ENCODE peak calls at places on chromosomes 11 and 22, in five cellular contexts. One of them, this sample, is unnamed.

GRCh38 chr11:1401656-1402221 is 12.0 kb downstream of the BRSK2 start:
- DNase-seq in BE2C: peak
- DNase-seq in fibroblast of lung: peak
- DNase-seq in mucosa of descending colon: peak
- DNase-seq in IMR-90: peak
- DNase-seq in this sample: peak

GRCh38 chr11:133787379-133788103 is 57.8 kb downstream of the SPATA19 start:
- DNase-seq in IMR-90: no peak
- DNase-seq in fibroblast of lung: no peak
- DNase-seq in BE2C: no peak
- DNase-seq in mucosa of descending colon: peak
- DNase-seq in this sample: peak

GRCh38 chr11:69487849-69488542 is 6.5 kb downstream of the LINC01488 start:
- DNase-seq in mucosa of descending colon: no peak
- DNase-seq in BE2C: no peak
- DNase-seq in fibroblast of lung: no peak
- DNase-seq in IMR-90: no peak
- DNase-seq in this sample: no peak

GRCh38 chr11:27447288-27447914 is 25.2 kb downstream of the LGR4 start:
- DNase-seq in IMR-90: no peak
- DNase-seq in mucosa of descending colon: no peak
- DNase-seq in BE2C: no peak
- DNase-seq in fibroblast of lung: no peak
- DNase-seq in this sample: no peak

GRCh38 chr11:66715346-66716085 is 13.5 kb downstream of the SPTBN2 start:
- DNase-seq in fibroblast of lung: no peak
- DNase-seq in IMR-90: no peak
- DNase-seq in mucosa of descending colon: no peak
- DNase-seq in BE2C: no peak
- DNase-seq in this sample: no peak

GRCh38 chr11:132228756-132229325 is 858.4 kb downstream of the NTM start:
- DNase-seq in IMR-90: peak
- DNase-seq in fibroblast of lung: no peak
- DNase-seq in BE2C: no peak
- DNase-seq in mucosa of descending colon: no peak
- DNase-seq in this sample: no peak

GRCh38 chr11:78262710-78263109 is 74.0 kb downstream of the USP35 start:
- DNase-seq in fibroblast of lung: peak
- DNase-seq in IMR-90: peak
- DNase-seq in BE2C: no peak
- DNase-seq in mucosa of descending colon: no peak
- DNase-seq in this sample: no peak

GRCh38 chr22:26903030-26903856 is 245.9 kb downstream of the MIAT start:
- DNase-seq in BE2C: no peak
- DNase-seq in mucosa of descending colon: peak
- DNase-seq in IMR-90: no peak
- DNase-seq in fibroblast of lung: no peak
- DNase-seq in this sample: peak

GRCh38 chr11:125025968-125026367 is 37.1 kb upstream of the SLC37A2 start:
- DNase-seq in fibroblast of lung: no peak
- DNase-seq in mucosa of descending colon: no peak
- DNase-seq in BE2C: no peak
- DNase-seq in IMR-90: no peak
- DNase-seq in this sample: no peak

GRCh38 chr11:119599864-119600593 is 129.0 kb downstream of the NECTIN1 start:
- DNase-seq in BE2C: no peak
- DNase-seq in fibroblast of lung: no peak
- DNase-seq in IMR-90: peak
- DNase-seq in mucosa of descending colon: no peak
- DNase-seq in this sample: no peak

GRCh38 chr22:45240137-45240809 is 421 bp downstream of the KIAA0930 start:
- DNase-seq in mucosa of descending colon: peak
- DNase-seq in BE2C: peak
- DNase-seq in fibroblast of lung: no peak
- DNase-seq in IMR-90: no peak
- DNase-seq in this sample: peak

GRCh38 chr22:45738206-45738605 is 66.6 kb downstream of the ATXN10 start:
- DNase-seq in BE2C: no peak
- DNase-seq in fibroblast of lung: no peak
- DNase-seq in IMR-90: peak
- DNase-seq in mucosa of descending colon: no peak
- DNase-seq in this sample: no peak

GRCh38 chr11:43643898-43644625 is 36.5 kb upstream of the HSD17B12 start:
- DNase-seq in BE2C: peak
- DNase-seq in mucosa of descending colon: peak
- DNase-seq in IMR-90: peak
- DNase-seq in fibroblast of lung: peak
- DNase-seq in this sample: peak

GRCh38 chr11:1873048-1873812 is 18.5 kb downstream of the PRR33 start:
- DNase-seq in mucosa of descending colon: no peak
- DNase-seq in IMR-90: peak
- DNase-seq in fibroblast of lung: peak
- DNase-seq in BE2C: no peak
- DNase-seq in this sample: no peak

GRCh38 chr22:40036591-40037225 is 42.0 kb downstream of the FAM83F start:
- DNase-seq in fibroblast of lung: peak
- DNase-seq in mucosa of descending colon: peak
- DNase-seq in IMR-90: peak
- DNase-seq in BE2C: peak
- DNase-seq in this sample: peak

GRCh38 chr11:101860694-101861371 is 54.0 kb upstream of the CEP126 start:
- DNase-seq in fibroblast of lung: peak
- DNase-seq in BE2C: peak
- DNase-seq in IMR-90: peak
- DNase-seq in mucosa of descending colon: peak
- DNase-seq in this sample: peak

GRCh38 chr22:26325641-26326040 is 103.4 kb upstream of the ASPHD2 start:
- DNase-seq in fibroblast of lung: no peak
- DNase-seq in mucosa of descending colon: no peak
- DNase-seq in IMR-90: no peak
- DNase-seq in BE2C: no peak
- DNase-seq in this sample: no peak

GRCh38 chr11:73648629-73649046 is 2.3 kb downstream of the PLEKHB1 start:
- DNase-seq in fibroblast of lung: no peak
- DNase-seq in mucosa of descending colon: no peak
- DNase-seq in IMR-90: no peak
- DNase-seq in BE2C: no peak
- DNase-seq in this sample: no peak

GRCh38 chr11:20671856-20672546 is 2.6 kb downstream of the NELL1 start:
- DNase-seq in mucosa of descending colon: no peak
- DNase-seq in fibroblast of lung: no peak
- DNase-seq in BE2C: no peak
- DNase-seq in IMR-90: no peak
- DNase-seq in this sample: peak

GRCh38 chr11:14148653-14149273 is 186.2 kb downstream of the SPON1 start:
- DNase-seq in IMR-90: peak
- DNase-seq in BE2C: no peak
- DNase-seq in mucosa of descending colon: no peak
- DNase-seq in fibroblast of lung: peak
- DNase-seq in this sample: no peak

GRCh38 chr22:23315341-23315917 is 135.1 kb downstream of the BCR start:
- DNase-seq in IMR-90: peak
- DNase-seq in fibroblast of lung: peak
- DNase-seq in BE2C: peak
- DNase-seq in mucosa of descending colon: peak
- DNase-seq in this sample: peak

GRCh38 chr11:68684385-68685356 is at the start of gene GAL:
- DNase-seq in fibroblast of lung: no peak
- DNase-seq in BE2C: peak
- DNase-seq in mucosa of descending colon: no peak
- DNase-seq in IMR-90: no peak
- DNase-seq in this sample: peak

GRCh38 chr11:1784761-1785650 is 21.3 kb upstream of the CTSD start:
- DNase-seq in mucosa of descending colon: no peak
- DNase-seq in BE2C: no peak
- DNase-seq in IMR-90: no peak
- DNase-seq in fibroblast of lung: no peak
- DNase-seq in this sample: no peak

GRCh38 chr22:22558071-22558971 is 744 bp downstream of the PRAME start:
- DNase-seq in fibroblast of lung: no peak
- DNase-seq in mucosa of descending colon: no peak
- DNase-seq in BE2C: no peak
- DNase-seq in IMR-90: no peak
- DNase-seq in this sample: no peak

GRCh38 chr11:3201112-3201581 is 17.5 kb downstream of the MRGPRG start:
- DNase-seq in mucosa of descending colon: no peak
- DNase-seq in BE2C: no peak
- DNase-seq in IMR-90: no peak
- DNase-seq in fibroblast of lung: no peak
- DNase-seq in this sample: no peak

GRCh38 chr11:628056-628455 is 1.1 kb upstream of the SCT start:
- DNase-seq in BE2C: no peak
- DNase-seq in mucosa of descending colon: no peak
- DNase-seq in IMR-90: no peak
- DNase-seq in fibroblast of lung: no peak
- DNase-seq in this sample: no peak

GRCh38 chr11:129680907-129681306 is 134.7 kb upstream of the TMEM45B start:
- DNase-seq in fibroblast of lung: peak
- DNase-seq in IMR-90: no peak
- DNase-seq in BE2C: no peak
- DNase-seq in mucosa of descending colon: no peak
- DNase-seq in this sample: no peak

GRCh38 chr22:47765757-47766156 is 1003.3 kb downstream of the TBC1D22A start:
- DNase-seq in fibroblast of lung: no peak
- DNase-seq in mucosa of descending colon: no peak
- DNase-seq in BE2C: no peak
- DNase-seq in IMR-90: no peak
- DNase-seq in this sample: no peak

GRCh38 chr22:27990879-27991278 is 71.8 kb upstream of the PITPNB start:
- DNase-seq in IMR-90: peak
- DNase-seq in BE2C: peak
- DNase-seq in fibroblast of lung: peak
- DNase-seq in mucosa of descending colon: peak
- DNase-seq in this sample: peak
- H3K4me3 ChIP-seq in IMR-90: no peak
- H3K4me3 ChIP-seq in BE2C: no peak
- H3K4me3 ChIP-seq in fibroblast of lung: no peak
- H3K4me3 ChIP-seq in mucosa of descending colon: no peak
- H3K4me3 ChIP-seq in this sample: no peak

GRCh38 chr22:18994780-18995711 is 59.0 kb upstream of the PRODH start:
- DNase-seq in mucosa of descending colon: no peak
- DNase-seq in fibroblast of lung: no peak
- DNase-seq in BE2C: peak
- DNase-seq in IMR-90: no peak
- DNase-seq in this sample: no peak
- H3K4me3 ChIP-seq in mucosa of descending colon: no peak
- H3K4me3 ChIP-seq in fibroblast of lung: no peak
- H3K4me3 ChIP-seq in BE2C: no peak
- H3K4me3 ChIP-seq in IMR-90: no peak
- H3K4me3 ChIP-seq in this sample: no peak

DNA sequence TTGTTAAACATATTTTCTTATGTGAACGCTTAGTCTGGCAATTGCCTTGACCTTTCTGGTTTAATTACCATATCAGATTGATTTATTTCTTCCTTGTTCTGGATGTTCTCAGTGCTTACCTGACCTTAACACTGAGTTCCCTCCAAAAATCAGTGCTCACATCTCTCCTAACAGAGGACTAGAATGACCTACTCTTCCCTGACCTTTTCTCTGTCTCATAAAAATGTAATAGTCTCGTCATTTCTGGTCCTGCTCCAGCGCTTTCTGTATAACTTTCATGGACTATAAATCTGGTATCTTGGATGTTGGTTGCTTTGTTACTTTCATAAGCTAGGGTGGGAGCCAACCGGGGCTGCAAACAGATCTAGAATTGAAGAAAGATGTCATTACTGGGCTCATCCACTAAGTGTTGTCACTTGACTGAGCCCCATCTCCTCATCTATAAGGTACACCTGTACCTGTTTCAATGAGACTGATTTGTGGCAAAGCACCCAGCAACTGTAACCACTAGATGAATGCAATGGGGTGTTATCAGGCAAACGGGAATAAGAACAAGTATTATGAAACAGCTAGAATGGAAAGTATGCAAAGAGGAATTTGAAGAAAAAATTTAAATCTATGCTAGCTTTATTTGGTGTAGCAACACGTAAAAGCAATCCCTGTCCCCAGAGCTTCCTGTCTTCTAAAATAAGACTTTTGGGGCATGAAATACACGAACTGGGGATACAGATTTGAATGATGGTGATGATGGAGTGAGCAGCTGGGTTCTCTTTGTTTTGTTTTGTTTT is 2.4 kb downstream of the FADS2 start:
- DNase-seq in fibroblast of lung: no peak
- DNase-seq in IMR-90: peak
- DNase-seq in mucosa of descending colon: no peak
- DNase-seq in BE2C: no peak
- DNase-seq in this sample: no peak
- H3K4me3 ChIP-seq in fibroblast of lung: peak
- H3K4me3 ChIP-seq in IMR-90: no peak
- H3K4me3 ChIP-seq in mucosa of descending colon: no peak
- H3K4me3 ChIP-seq in BE2C: peak
- H3K4me3 ChIP-seq in this sample: peak

GRCh38 chr22:42630901-42631602 is 9.3 kb downstream of the ATP5MGL start:
- DNase-seq in IMR-90: no peak
- DNase-seq in fibroblast of lung: no peak
- DNase-seq in mucosa of descending colon: no peak
- DNase-seq in BE2C: no peak
- DNase-seq in this sample: no peak

GRCh38 chr22:42630211-42630610 is 10.2 kb downstream of the ATP5MGL start:
- DNase-seq in mucosa of descending colon: no peak
- DNase-seq in fibroblast of lung: no peak
- DNase-seq in IMR-90: no peak
- DNase-seq in BE2C: no peak
- DNase-seq in this sample: no peak

GRCh38 chr22:42635531-42635930 is 4.9 kb downstream of the ATP5MGL start:
- DNase-seq in mucosa of descending colon: no peak
- DNase-seq in BE2C: no peak
- DNase-seq in fibroblast of lung: peak
- DNase-seq in IMR-90: peak
- DNase-seq in this sample: no peak

GRCh38 chr22:42632096-42632495 is 8.3 kb downstream of the ATP5MGL start:
- DNase-seq in IMR-90: no peak
- DNase-seq in mucosa of descending colon: no peak
- DNase-seq in fibroblast of lung: no peak
- DNase-seq in BE2C: peak
- DNase-seq in this sample: no peak

DNA sequence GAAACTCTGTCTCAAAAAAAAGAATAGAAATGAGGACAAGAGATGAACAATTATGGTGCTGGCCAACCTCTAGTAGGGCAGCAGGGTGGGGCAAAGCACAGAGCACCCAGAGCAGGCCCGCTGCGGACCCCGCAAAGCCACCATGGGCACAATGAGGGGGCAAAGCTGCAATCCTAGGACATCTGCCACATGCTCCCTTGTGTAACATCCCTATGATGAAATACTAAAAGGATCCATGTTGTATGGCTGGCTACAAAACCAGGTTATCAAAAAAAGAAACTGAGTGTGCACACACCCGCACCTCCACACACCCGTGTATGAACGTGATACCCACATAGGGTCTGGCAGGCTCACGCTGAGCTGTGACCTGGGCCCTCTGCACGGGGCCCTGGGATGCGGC is 7.4 kb downstream of the ATP5MGL start:
- DNase-seq in IMR-90: no peak
- DNase-seq in BE2C: no peak
- DNase-seq in fibroblast of lung: no peak
- DNase-seq in mucosa of descending colon: no peak
- DNase-seq in this sample: no peak
- H3K4me3 ChIP-seq in IMR-90: no peak
- H3K4me3 ChIP-seq in BE2C: no peak
- H3K4me3 ChIP-seq in fibroblast of lung: no peak
- H3K4me3 ChIP-seq in mucosa of descending colon: no peak
- H3K4me3 ChIP-seq in this sample: no peak

This sample was measured in HAP-1.